ENCODE peak calls at places on chromosomes 16 and 17, in nine cellular contexts. E is aorta, Z is lung, I is ovary, R is adrenal gland, B is A549, X is heart right ventricle, N is AG04450, V is pancreas. J is an unnamed sample.

GRCh38 chr16:57266531-57267268 is 17.8 kb downstream of the PLLP start:
- DNase-seq in X (no peak), R (no peak), Z (no peak), B (no peak), N (no peak), E (no peak), I (no peak), V (peak; percentile 50), J (no peak)

GRCh38 chr17:78672880-78673371 is 95.7 kb upstream of the DNAH17 start:
- DNase-seq in I (no peak), V (no peak), B (peak; percentile 29), E (no peak), R (no peak), N (no peak), Z (no peak), X (no peak), J (peak; percentile 62)

GRCh38 chr17:10516065-10516464 is 2.3 kb downstream of the MYH1 start:
- DNase-seq in R (no peak), E (no peak), X (no peak), B (no peak), Z (no peak), V (no peak), N (no peak), I (no peak), J (no peak)

GRCh38 chr16:56480776-56481467 is 29.6 kb downstream of the OGFOD1 start:
- DNase-seq in E (no peak), N (no peak), Z (no peak), R (no peak), B (no peak), I (no peak), V (no peak), X (no peak), J (no peak)

GRCh38 chr17:4879591-4879990 is 19.7 kb upstream of the C17orf107 start:
- DNase-seq in R (no peak), X (no peak), I (no peak), V (no peak), Z (no peak), B (no peak), E (no peak), N (no peak), J (no peak)

GRCh38 chr17:78785011-78785662 is 3.1 kb upstream of the CYTH1 start:
- DNase-seq in X (no peak), R (no peak), Z (no peak), V (no peak), I (no peak), E (no peak), N (no peak), B (no peak), J (no peak)

GRCh38 chr17:35127751-35128514 is 6.5 kb downstream of the FNDC8 start:
- DNase-seq in E (no peak), B (no peak), R (no peak), N (peak; percentile 96), V (no peak), X (peak; percentile 51), Z (peak; percentile 61), I (no peak), J (no peak)

GRCh38 chr17:75398279-75398678 is 7.2 kb downstream of the GRB2 start:
- DNase-seq in V (no peak), X (no peak), R (no peak), E (no peak), N (no peak), B (no peak), Z (no peak), I (no peak), J (no peak)

GRCh38 chr16:23369416-23369815 is 67.3 kb downstream of the SCNN1B start:
- DNase-seq in X (no peak), B (no peak), R (no peak), I (no peak), V (no peak), E (no peak), N (no peak), Z (no peak), J (no peak)

GRCh38 chr17:67800495-67800928 is 24.8 kb upstream of the BPTF start:
- DNase-seq in E (peak; percentile 79), X (peak; percentile 77), V (peak; percentile 54), R (peak; percentile 78), I (peak; percentile 52), B (peak; percentile 86), Z (peak; percentile 74), N (peak; percentile 26), J (no peak)

GRCh38 chr16:10564591-10564990 is 15.8 kb downstream of the EMP2 start:
- DNase-seq in E (peak; percentile 70), X (no peak), R (no peak), I (no peak), V (no peak), N (no peak), Z (no peak), B (no peak), J (no peak)

GRCh38 chr17:43573579-43574321 is 27.6 kb upstream of the ETV4 start:
- DNase-seq in I (no peak), V (no peak), N (no peak), R (no peak), B (no peak), X (no peak), Z (no peak), E (no peak), J (no peak)

GRCh38 chr17:50063516-50064252 is 7.8 kb downstream of the ITGA3 start:
- DNase-seq in I (no peak), V (no peak), E (no peak), Z (no peak), N (no peak), R (no peak), X (no peak), B (peak; percentile 61), J (no peak)

GRCh38 chr16:1366712-1367299 is 15.1 kb downstream of the GNPTG start:
- DNase-seq in V (no peak), N (no peak), B (no peak), I (no peak), R (no peak), X (no peak), Z (no peak), E (peak; percentile 46), J (no peak)

GRCh38 chr16:56657555-56658430 is at the start of gene MT1F:
- DNase-seq in E (peak; percentile 85), N (no peak), I (peak; percentile 62), B (peak; percentile 78), Z (peak; percentile 94), X (peak; percentile 59), R (peak; percentile 96), V (peak; percentile 97), J (peak; percentile 83)

GRCh38 chr17:40453881-40454630 is 10.8 kb downstream of the IGFBP4 start:
- DNase-seq in V (no peak), E (no peak), N (no peak), Z (no peak), I (no peak), R (no peak), X (no peak), B (no peak), J (no peak)
- H3K27ac ChIP-seq in V (no peak overlapping the region), E (no peak overlapping the region), N (peak overlapping the region; percentile 57), Z (peak overlapping the region; percentile 47), I (no peak overlapping the region), R (no peak overlapping the region), X (no peak overlapping the region), B (peak overlapping the region; percentile 98), J (no peak overlapping the region)

DNA sequence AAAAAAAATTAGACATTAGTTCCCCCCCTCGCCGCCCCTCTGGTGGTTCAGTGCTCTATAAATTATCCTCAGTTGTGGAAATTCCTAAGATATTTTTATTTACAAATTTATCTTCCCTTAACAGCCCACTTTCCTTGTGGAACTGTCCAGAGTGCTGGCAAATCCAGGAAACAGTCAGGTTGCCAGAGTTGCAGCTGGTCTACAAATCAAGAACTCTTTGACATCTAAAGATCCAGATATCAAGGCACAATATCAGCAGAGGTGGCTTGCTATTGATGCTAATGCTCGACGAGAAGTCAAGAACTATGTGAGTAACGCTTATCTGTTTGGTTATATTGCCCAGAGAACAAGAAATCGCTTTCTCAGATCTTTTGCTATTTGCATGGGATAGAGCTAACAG is 2.9 kb downstream of the KPNB1 start:
- DNase-seq in I (no peak), V (no peak), Z (no peak), E (no peak), R (no peak), X (no peak), B (no peak), N (no peak), J (no peak)
- H3K27ac ChIP-seq in I (no peak overlapping the region), V (no peak overlapping the region), Z (no peak overlapping the region), E (no peak overlapping the region), R (no peak overlapping the region), X (no peak overlapping the region), B (no peak overlapping the region), N (no peak overlapping the region), J (no peak overlapping the region)

GRCh38 chr17:17807440-17807839 is 29.3 kb downstream of the SREBF1 start:
- DNase-seq in E (no peak), I (no peak), X (no peak), Z (no peak), R (no peak), B (no peak), V (no peak), N (no peak), J (no peak)

GRCh38 chr17:17809527-17810373 is 27.0 kb downstream of the SREBF1 start:
- DNase-seq in I (peak; percentile 89), R (peak; percentile 61), E (peak; percentile 69), B (peak; percentile 64), X (peak; percentile 56), N (no peak), Z (no peak), V (no peak), J (no peak)

GRCh38 chr17:17810374-17811248 is 26.2 kb downstream of the SREBF1 start:
- DNase-seq in N (no peak), V (no peak), R (peak; percentile 63), B (peak; percentile 57), I (peak; percentile 84), E (no peak), Z (no peak), X (no peak), J (no peak)

GRCh38 chr17:17806611-17807010 is 30.2 kb downstream of the SREBF1 start:
- DNase-seq in Z (no peak), N (no peak), R (no peak), E (no peak), V (no peak), X (no peak), B (no peak), I (no peak), J (no peak)

DNA sequence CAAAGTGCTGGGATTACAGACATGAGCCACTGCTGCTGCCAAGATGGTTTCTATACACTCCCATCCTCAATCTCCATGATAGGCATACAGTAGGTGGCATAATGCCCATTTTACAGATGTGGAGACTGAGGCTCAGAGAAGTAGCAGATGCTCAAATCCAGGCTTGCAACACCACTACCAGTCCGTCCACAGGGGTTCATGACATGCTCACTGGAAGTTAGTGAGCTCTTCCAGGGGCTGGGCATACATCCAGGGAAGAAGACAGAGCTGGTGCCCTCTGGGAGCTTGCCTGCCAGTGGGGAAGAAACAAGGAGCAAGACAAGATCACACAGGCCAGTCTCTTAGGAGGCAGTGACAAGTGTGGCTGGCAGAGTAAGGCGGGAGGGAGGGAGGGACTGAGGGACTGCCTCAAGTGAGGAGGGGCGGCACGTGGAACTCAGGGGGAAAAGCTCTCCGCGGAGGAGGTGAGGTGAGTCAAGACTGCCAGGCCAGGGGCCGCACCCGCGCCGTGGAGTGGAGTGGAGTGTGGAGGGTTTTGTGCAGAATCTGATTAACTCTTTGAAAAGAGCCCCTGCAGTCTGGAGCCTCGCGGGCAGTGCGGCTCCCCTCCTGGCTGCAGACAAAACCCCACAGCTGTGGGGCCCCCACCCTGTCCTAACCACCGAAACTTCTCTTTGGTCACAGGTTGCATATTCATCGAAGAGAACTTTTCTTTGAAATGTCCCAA is 27.9 kb downstream of the SREBF1 start:
- DNase-seq in Z (no peak), X (no peak), I (no peak), B (peak; percentile 64), V (no peak), E (no peak), R (peak; percentile 67), N (no peak), J (no peak)
- H3K27ac ChIP-seq in Z (no peak overlapping the region), X (no peak overlapping the region), I (no peak overlapping the region), B (no peak overlapping the region), V (no peak overlapping the region), E (no peak overlapping the region), R (no peak overlapping the region), N (no peak overlapping the region), J (no peak overlapping the region)

GRCh38 chr16:84752600-84752999 is 52.8 kb downstream of the USP10 start:
- DNase-seq in V (no peak), X (no peak), N (no peak), Z (no peak), R (no peak), B (no peak), I (no peak), E (no peak), J (no peak)
- H3K27ac ChIP-seq in V (no peak overlapping the region), X (no peak overlapping the region), N (no peak overlapping the region), Z (no peak overlapping the region), R (no peak overlapping the region), B (no peak overlapping the region), I (no peak overlapping the region), E (no peak overlapping the region), J (no peak overlapping the region)

J was measured in coronary artery.